ENCODE peak calls at places on chromosomes 7 and 10, in nine cellular contexts. T, L, R, O, F, A, C, J and D are unnamed samples.

GRCh38 chr10:84248794-84249193 is 3.9 kb downstream of the RGR start:
- DNase-seq in O (no peak), J (no peak), C (no peak), T (no peak), R (no peak), A (no peak), F (no peak), L (no peak), D (no peak)

GRCh38 chr7:601573-602340 is 82.1 kb upstream of the PDGFA start:
- DNase-seq in O (no peak), A (peak), F (peak), R (peak), L (peak), C (peak), J (peak), T (no peak), D (peak)

GRCh38 chr10:49353895-49354566 is 41.9 kb downstream of the DRGX start:
- DNase-seq in O (no peak), L (no peak), A (no peak), C (no peak), T (no peak), R (no peak), F (no peak), J (no peak), D (no peak)

GRCh38 chr10:84269773-84270172 is 24.9 kb downstream of the RGR start:
- DNase-seq in A (no peak), F (no peak), L (peak), R (peak), O (peak), T (no peak), J (no peak), C (no peak), D (no peak)

GRCh38 chr10:74585231-74586087 is 240.9 kb upstream of the KAT6B start:
- DNase-seq in A (no peak), L (peak), O (no peak), C (no peak), F (no peak), J (no peak), T (no peak), R (peak), D (no peak)

GRCh38 chr7:133486-133885 is 58.9 kb upstream of the FAM20C start:
- DNase-seq in L (no peak), R (no peak), C (no peak), A (no peak), F (no peak), O (no peak), T (no peak), J (no peak), D (no peak)

GRCh38 chr7:151730591-151730990 is 146.3 kb downstream of the PRKAG2 start:
- DNase-seq in J (no peak), R (no peak), O (no peak), T (no peak), A (no peak), L (no peak), F (no peak), C (peak), D (no peak)

GRCh38 chr7:95238252-95238938 is 85.9 kb downstream of the PON1 start:
- DNase-seq in F (no peak), L (no peak), C (no peak), O (no peak), A (no peak), T (no peak), R (no peak), J (no peak), D (no peak)

GRCh38 chr10:9334270-9334669 is 1279.8 kb downstream of the GATA3 start:
- DNase-seq in R (no peak), L (no peak), T (no peak), F (no peak), J (no peak), A (no peak), C (no peak), O (no peak), D (no peak)

GRCh38 chr10:28367865-28368541 is 65.1 kb upstream of the MPP7 start:
- DNase-seq in A (peak), F (peak), J (no peak), O (no peak), C (no peak), R (no peak), T (no peak), L (peak), D (no peak)

GRCh38 chr7:21426286-21426957 is 1.5 kb upstream of the SP4 start:
- DNase-seq in L (peak), T (no peak), R (no peak), O (peak), J (no peak), F (no peak), C (no peak), A (no peak), D (no peak)

GRCh38 chr7:5997210-5997808 is 11.5 kb downstream of the PMS2 start:
- DNase-seq in L (peak), O (peak), R (peak), F (peak), A (peak), C (peak), T (peak), J (no peak), D (peak)

GRCh38 chr10:44399478-44400451 is 14.9 kb upstream of the CXCL12 start:
- DNase-seq in T (no peak), L (peak), C (peak), R (no peak), F (no peak), A (no peak), O (peak), J (no peak), D (no peak)

GRCh38 chr7:81462672-81463071 is 307.2 kb downstream of the HGF start:
- DNase-seq in A (no peak), F (no peak), C (no peak), O (peak), J (no peak), T (no peak), L (peak), R (peak), D (no peak)

GRCh38 chr10:102917314-102917961 is 656 bp upstream of the CNNM2 start:
- DNase-seq in O (peak), A (peak), R (peak), C (peak), F (peak), T (peak), J (peak), L (peak), D (peak)

GRCh38 chr10:76286536-76286935 is 855.1 kb downstream of the LRMDA start:
- DNase-seq in L (peak), C (no peak), F (no peak), J (no peak), O (peak), A (no peak), T (no peak), R (peak), D (no peak)
- H3K4me3 ChIP-seq in L (no peak), C (no peak), F (no peak), J (no peak), O (no peak), A (no peak), T (no peak), R (no peak), D (no peak)

DNA sequence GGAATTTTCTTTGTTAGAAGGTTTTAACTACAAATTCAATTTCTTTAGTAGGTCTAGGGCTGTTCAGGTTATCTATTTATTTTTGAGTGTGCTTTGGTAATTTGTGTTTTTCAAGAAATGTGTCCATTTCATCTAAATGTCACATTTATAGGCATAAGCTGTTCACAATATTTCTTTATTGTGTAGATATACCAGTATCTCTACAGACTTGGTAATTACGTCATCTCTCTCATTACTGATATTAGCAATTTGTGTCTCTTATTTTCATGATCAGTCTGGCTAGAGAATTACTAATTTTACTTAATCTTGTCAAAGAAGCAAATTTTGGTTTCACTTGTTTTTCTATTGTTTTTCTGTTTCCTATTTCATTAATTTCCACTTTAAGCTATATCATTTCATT is 152.0 kb downstream of the RNLS start:
- DNase-seq in O (no peak), R (no peak), J (no peak), A (no peak), T (no peak), F (no peak), C (no peak), L (no peak), D (no peak)
- H3K4me3 ChIP-seq in O (no peak), R (no peak), J (no peak), A (no peak), T (no peak), F (no peak), C (no peak), L (no peak), D (no peak)

DNA sequence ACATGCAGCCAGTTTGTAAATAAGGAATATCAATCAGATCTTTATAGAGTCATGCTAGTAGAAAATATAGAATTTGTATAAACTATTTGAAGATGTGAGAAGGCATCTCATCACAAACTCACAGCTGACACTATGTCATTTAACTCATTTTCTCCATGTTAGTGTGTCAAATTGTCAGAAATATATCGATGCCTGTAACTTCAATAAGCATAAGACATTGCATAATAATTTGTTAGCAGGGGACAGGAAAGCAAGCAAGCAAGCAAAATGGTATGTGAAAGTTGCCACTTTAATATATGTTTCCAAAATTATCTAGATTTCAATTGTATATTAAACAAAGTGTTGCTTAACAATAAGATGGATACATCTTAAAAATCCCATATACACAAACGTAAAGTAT is 571.0 kb downstream of the ARL4A start:
- DNase-seq in T (no peak), R (no peak), C (no peak), J (no peak), L (no peak), O (no peak), F (no peak), A (no peak), D (no peak)
- H3K4me3 ChIP-seq in T (no peak), R (no peak), C (no peak), J (no peak), L (no peak), O (no peak), F (no peak), A (no peak), D (no peak)

DNA sequence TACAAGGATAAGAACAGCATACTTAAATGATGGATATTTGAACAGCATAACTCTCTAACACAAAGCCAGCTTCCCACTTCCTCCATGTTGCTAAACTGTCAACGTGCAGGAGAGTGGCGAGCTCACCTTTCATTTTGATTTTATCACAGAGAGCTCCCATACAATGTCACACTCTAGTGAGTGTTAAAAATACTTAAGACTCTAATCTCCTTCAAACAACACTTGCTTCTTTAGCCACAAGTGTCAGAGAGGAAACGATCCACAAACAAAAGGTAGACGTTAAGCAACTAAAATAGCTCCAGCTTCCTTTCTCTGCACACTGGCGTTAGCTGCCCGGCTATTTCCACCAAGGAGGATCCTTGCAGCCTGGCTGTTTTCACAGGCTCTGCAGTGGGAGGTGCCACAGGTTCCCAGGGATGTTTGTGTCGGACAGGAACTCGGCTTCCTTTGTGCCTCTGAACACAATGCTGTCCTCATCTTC is 194.6 kb downstream of the COBL start:
- DNase-seq in O (no peak), F (peak), C (no peak), R (no peak), A (no peak), J (peak), L (no peak), T (no peak), D (no peak)
- H3K4me3 ChIP-seq in O (no peak), F (no peak), C (no peak), R (no peak), A (no peak), J (no peak), L (no peak), T (no peak), D (no peak)